ENCODE peak calls at places on chromosomes 1 and 21, in nine cellular contexts. X is Peyer's patch, Q is HepG2, Z is tibial nerve, D is sigmoid colon, N is uterus, F is body of pancreas, U is A549, Y is testis. V is an unnamed sample.

GRCh38 chr1:237187854-237188253 is 145.9 kb downstream of the RYR2 start:
- DNase-seq in N (no peak), D (no peak), Q (no peak), F (no peak), Z (no peak), X (no peak), Y (no peak), U (no peak), V (no peak)

GRCh38 chr21:46622226-46622625 is 13.2 kb upstream of the PRMT2 start:
- DNase-seq in Q (peak), Y (peak), X (peak), N (no peak), Z (no peak), F (peak), U (no peak), D (peak), V (peak)

GRCh38 chr1:225565845-225566244 is 87.1 kb downstream of the ENAH start:
- DNase-seq in X (no peak), D (peak), Y (peak), Q (no peak), F (no peak), Z (peak), N (no peak), U (no peak), V (no peak)

GRCh38 chr1:100769906-100770646 is 50.5 kb downstream of the VCAM1 start:
- DNase-seq in F (no peak), X (no peak), Z (no peak), Q (no peak), Y (no peak), N (no peak), U (no peak), D (no peak), V (no peak)

GRCh38 chr1:168518201-168518689 is 25.6 kb downstream of the XCL2 start:
- DNase-seq in Z (no peak), Y (no peak), Q (no peak), N (no peak), X (no peak), D (no peak), F (no peak), U (no peak), V (no peak)

GRCh38 chr1:41238311-41239094 is 3.6 kb downstream of the SCMH1 start:
- DNase-seq in U (peak), Y (no peak), Z (no peak), X (no peak), D (no peak), F (no peak), Q (peak), N (no peak), V (no peak)

GRCh38 chr1:156160744-156161181 is 7.4 kb downstream of the SEMA4A start:
- DNase-seq in Q (no peak), D (peak), N (peak), U (no peak), F (peak), Z (peak), X (peak), Y (peak), V (peak)

GRCh38 chr1:199724049-199724448 is 303.5 kb upstream of the NR5A2 start:
- DNase-seq in Y (no peak), X (no peak), D (no peak), F (no peak), N (no peak), Q (no peak), Z (no peak), U (no peak), V (no peak)

GRCh38 chr1:23936481-23937176 is 23.0 kb upstream of the PNRC2 start:
- DNase-seq in X (no peak), U (no peak), D (no peak), Z (no peak), F (no peak), Q (no peak), N (no peak), Y (no peak), V (no peak)

GRCh38 chr1:14435368-14436023 is 163.0 kb upstream of the KAZN start:
- DNase-seq in Q (no peak), U (no peak), Z (no peak), Y (peak), D (no peak), N (no peak), F (no peak), X (no peak), V (peak)

GRCh38 chr1:51088474-51088873 is 13.6 kb upstream of the C1orf185 start:
- DNase-seq in F (no peak), N (no peak), D (no peak), U (peak), Q (no peak), Y (no peak), Z (no peak), X (no peak), V (no peak)

GRCh38 chr1:216822480-216822879 is 99.3 kb upstream of the ESRRG start:
- DNase-seq in X (no peak), Y (no peak), F (no peak), Z (no peak), D (no peak), U (no peak), Q (no peak), N (no peak), V (no peak)

GRCh38 chr1:108831225-108831624 is 25.7 kb downstream of the AKNAD1 start:
- DNase-seq in D (no peak), Z (peak), F (no peak), U (peak), N (peak), X (no peak), Q (no peak), Y (no peak), V (no peak)

GRCh38 chr1:67110352-67110751 is 24.4 kb downstream of the C1orf141 start:
- DNase-seq in D (no peak), X (no peak), Q (no peak), Z (no peak), U (no peak), F (no peak), Y (no peak), N (no peak), V (no peak)

GRCh38 chr1:206748348-206749034 is 22.1 kb upstream of the IL19 start:
- DNase-seq in X (no peak), Q (no peak), Z (no peak), N (no peak), D (no peak), Y (no peak), U (no peak), F (no peak), V (no peak)

GRCh38 chr1:245126530-245126929 is 28.3 kb upstream of the KIF26B start:
- DNase-seq in Y (no peak), U (no peak), X (no peak), N (no peak), D (no peak), F (no peak), Q (no peak), Z (no peak), V (no peak)

GRCh38 chr21:46661211-46661625 is 25.7 kb downstream of the PRMT2 start:
- DNase-seq in D (peak), Q (no peak), U (no peak), Z (peak), X (no peak), Y (peak), N (peak), F (peak), V (peak)

GRCh38 chr21:42265229-42265812 is 46.4 kb downstream of the ABCG1 start:
- DNase-seq in D (no peak), X (no peak), N (no peak), U (no peak), Z (no peak), Y (no peak), Q (no peak), F (no peak), V (no peak)

GRCh38 chr1:86324423-86324822 is 71.7 kb downstream of the ODF2L start:
- DNase-seq in U (no peak), F (no peak), D (no peak), Y (no peak), Z (no peak), X (no peak), N (no peak), Q (no peak), V (no peak)

GRCh38 chr1:161180643-161181042 is 3.3 kb upstream of the B4GALT3 start:
- DNase-seq in F (no peak), N (no peak), U (peak), Q (no peak), X (no peak), Z (no peak), Y (no peak), D (no peak), V (no peak)

GRCh38 chr1:18948048-18948912 is 8.2 kb downstream of the IFFO2 start:
- DNase-seq in F (no peak), U (no peak), Q (no peak), Z (no peak), D (peak), Y (no peak), N (no peak), X (peak), V (no peak)

GRCh38 chr1:212853658-212854057 is 4.4 kb upstream of the FLVCR1 start:
- DNase-seq in Q (no peak), Z (no peak), Y (peak), N (no peak), U (peak), X (no peak), D (no peak), F (no peak), V (no peak)

DNA sequence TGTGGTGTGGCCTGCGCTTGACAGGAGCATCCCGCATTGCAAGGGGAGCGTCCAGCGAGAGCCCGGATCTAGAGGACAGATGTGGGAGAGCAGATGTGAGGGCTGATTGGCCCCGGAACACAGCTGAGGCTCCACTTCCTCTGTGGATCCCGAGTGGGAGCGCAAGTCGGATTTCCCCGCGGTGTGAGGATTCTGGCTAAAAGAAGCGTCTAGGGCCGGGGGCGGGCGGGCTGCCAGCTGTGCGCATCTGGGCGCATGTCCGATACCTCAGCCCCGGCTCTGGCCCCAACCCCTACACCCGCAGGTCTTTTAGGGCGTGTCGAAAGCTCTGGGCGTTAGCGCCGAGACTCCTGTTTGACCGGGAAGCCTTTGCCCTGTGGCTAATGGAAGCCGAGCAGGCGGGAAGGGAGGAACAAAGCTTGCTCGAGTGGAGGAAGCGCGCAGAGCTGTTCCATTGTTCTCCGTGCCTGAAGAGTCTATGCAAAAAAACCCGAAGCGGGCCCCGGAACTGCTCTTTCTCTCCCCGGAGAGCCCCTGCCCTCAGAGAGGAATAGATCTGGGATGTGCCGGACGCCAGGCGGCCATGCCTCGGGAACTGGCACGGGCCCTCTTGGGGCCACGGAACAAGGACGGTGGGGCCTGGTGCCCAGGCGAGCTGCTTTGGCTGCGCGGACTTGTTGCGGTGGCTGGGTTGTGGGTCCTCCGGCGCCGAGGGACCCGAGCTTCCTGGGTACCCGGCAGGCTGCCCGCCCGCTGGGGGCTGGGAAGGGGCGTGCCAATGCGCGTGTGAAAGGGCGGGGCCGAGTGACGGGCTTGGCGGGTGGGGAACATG is 111.1 kb downstream of the NAV1 start:
- DNase-seq in Z (peak), Y (peak), F (peak), X (no peak), Q (no peak), U (peak), D (peak), N (peak), V (peak)
- H3K27ac ChIP-seq in Z (no peak), Y (peak), F (peak), X (peak), Q (no peak), U (peak), D (peak), N (peak), V (peak)

DNA sequence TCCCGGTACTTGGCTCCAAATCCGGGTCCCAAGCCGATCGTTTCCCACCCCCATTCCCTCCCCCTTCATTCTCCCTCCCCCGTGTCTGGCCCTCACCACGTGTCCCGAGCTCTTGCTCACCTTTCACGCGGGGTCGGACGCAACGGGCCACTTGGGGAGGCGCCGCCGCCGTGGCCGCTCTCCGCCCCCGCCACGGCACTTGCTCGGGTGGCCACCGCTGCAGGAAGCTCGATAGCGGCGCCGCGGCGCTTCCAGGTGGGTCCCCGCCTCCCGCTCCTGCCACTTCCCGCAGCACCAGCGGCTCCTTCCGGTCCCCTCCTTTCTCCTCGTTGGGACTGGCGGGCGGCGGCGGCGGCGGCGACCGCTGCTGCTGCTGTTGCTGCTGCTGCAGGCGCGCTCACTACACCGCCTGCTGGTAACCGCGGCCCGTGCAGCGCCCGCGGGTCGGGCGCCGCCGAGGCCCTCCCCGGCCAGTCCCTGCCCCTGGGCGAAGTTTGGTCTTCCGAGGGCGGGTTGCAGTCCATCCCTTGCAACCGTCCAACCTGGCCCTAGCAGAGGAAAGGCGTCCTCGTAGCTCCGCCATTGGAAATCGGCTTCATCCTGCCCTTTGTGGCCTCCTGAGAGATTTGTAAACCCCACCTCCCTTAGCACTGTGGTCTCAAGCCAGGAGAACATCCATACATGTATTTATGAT is 831 bp upstream of the ZZZ3 start:
- DNase-seq in Z (peak), D (peak), F (peak), U (peak), Q (peak), Y (peak), N (peak), X (peak), V (peak)
- TF ChIP-seq POLR2A in Z (peak), D (no peak), F (peak), U (peak), Q (peak), Y (no peak), N (peak), X (peak), V (peak)

DNA sequence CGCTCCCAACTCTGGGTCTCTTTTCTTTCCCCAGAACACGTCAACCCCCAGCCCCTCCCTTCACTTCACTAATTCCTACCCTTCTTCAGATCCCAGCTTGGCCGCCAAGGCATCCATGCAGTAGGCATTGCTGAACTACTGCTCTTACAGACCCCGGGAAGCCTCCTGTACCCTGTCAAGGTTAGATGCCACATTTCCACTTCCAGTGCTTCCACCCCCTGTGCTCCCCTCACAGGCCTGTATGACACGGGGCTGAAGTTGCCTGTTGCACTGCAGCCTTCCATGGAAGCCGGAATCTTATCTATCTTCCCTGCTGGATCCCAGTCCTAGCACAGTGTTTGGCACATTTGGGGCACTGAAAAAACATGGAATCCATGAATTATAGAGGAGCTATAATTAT is 99.0 kb upstream of the SOD1 start:
- DNase-seq in Y (no peak), U (no peak), Q (no peak), X (no peak), N (no peak), F (no peak), D (no peak), Z (no peak), V (no peak)
- H3K27ac ChIP-seq in Y (no peak), U (no peak), Q (no peak), X (no peak), N (no peak), F (no peak), D (no peak), Z (no peak), V (no peak)

GRCh38 chr1:1779691-1780597 is 1.7 kb upstream of the NADK start:
- DNase-seq in Z (peak), F (peak), Y (peak), X (peak), D (no peak), Q (no peak), N (no peak), U (no peak), V (no peak)
- TF ChIP-seq POLR2A in Z (no peak), F (peak), Y (no peak), X (no peak), D (no peak), Q (no peak), N (no peak), U (no peak), V (no peak)

V was measured in thyroid gland.